ENCODE peak calls at places on chromosomes 12 and 14, in eight cellular contexts. One of them, this sample, is unnamed.

GRCh38 chr14:99055019-99055418 is 217.0 kb downstream of the BCL11B start:
- DNase-seq in Peyer's patch: no peak
- DNase-seq in stomach: no peak
- DNase-seq in uterus: no peak
- DNase-seq in ovary: no peak
- DNase-seq in heart left ventricle: no peak
- DNase-seq in A549: no peak
- DNase-seq in IMR-90: no peak
- DNase-seq in this sample: no peak

GRCh38 chr12:1880876-1881275 is 37.6 kb downstream of the CACNA2D4 start:
- DNase-seq in stomach: no peak
- DNase-seq in heart left ventricle: no peak
- DNase-seq in A549: no peak
- DNase-seq in uterus: no peak
- DNase-seq in IMR-90: no peak
- DNase-seq in ovary: no peak
- DNase-seq in Peyer's patch: no peak
- DNase-seq in this sample: no peak

GRCh38 chr14:85528080-85528881 is 1.7 kb upstream of the FLRT2 start:
- DNase-seq in stomach: peak
- DNase-seq in A549: peak
- DNase-seq in ovary: peak
- DNase-seq in Peyer's patch: no peak
- DNase-seq in IMR-90: peak
- DNase-seq in uterus: no peak
- DNase-seq in heart left ventricle: peak
- DNase-seq in this sample: no peak

GRCh38 chr12:12872934-12873275 is 18.5 kb upstream of the GPRC5A start:
- DNase-seq in IMR-90: peak
- DNase-seq in A549: no peak
- DNase-seq in stomach: no peak
- DNase-seq in heart left ventricle: no peak
- DNase-seq in ovary: no peak
- DNase-seq in Peyer's patch: no peak
- DNase-seq in uterus: no peak
- DNase-seq in this sample: no peak

GRCh38 chr14:74569826-74570591 is 42.0 kb downstream of the LTBP2 start:
- DNase-seq in heart left ventricle: no peak
- DNase-seq in A549: no peak
- DNase-seq in IMR-90: peak
- DNase-seq in ovary: no peak
- DNase-seq in Peyer's patch: peak
- DNase-seq in uterus: no peak
- DNase-seq in stomach: no peak
- DNase-seq in this sample: no peak

GRCh38 chr12:57211791-57212700 is 4.5 kb upstream of the NXPH4 start:
- DNase-seq in uterus: no peak
- DNase-seq in Peyer's patch: no peak
- DNase-seq in IMR-90: no peak
- DNase-seq in ovary: no peak
- DNase-seq in heart left ventricle: no peak
- DNase-seq in A549: no peak
- DNase-seq in stomach: no peak
- DNase-seq in this sample: no peak

GRCh38 chr14:35669782-35670181 is 135.8 kb downstream of the INSM2 start:
- DNase-seq in Peyer's patch: no peak
- DNase-seq in A549: peak
- DNase-seq in heart left ventricle: no peak
- DNase-seq in stomach: no peak
- DNase-seq in IMR-90: peak
- DNase-seq in ovary: no peak
- DNase-seq in uterus: no peak
- DNase-seq in this sample: no peak

GRCh38 chr14:24436355-24437019 is 6.1 kb downstream of the SDR39U1 start:
- DNase-seq in uterus: no peak
- DNase-seq in stomach: no peak
- DNase-seq in Peyer's patch: no peak
- DNase-seq in A549: peak
- DNase-seq in ovary: peak
- DNase-seq in IMR-90: peak
- DNase-seq in heart left ventricle: no peak
- DNase-seq in this sample: no peak

GRCh38 chr14:85601246-85601645 is 71.3 kb downstream of the FLRT2 start:
- DNase-seq in Peyer's patch: no peak
- DNase-seq in uterus: no peak
- DNase-seq in A549: no peak
- DNase-seq in ovary: no peak
- DNase-seq in IMR-90: no peak
- DNase-seq in stomach: no peak
- DNase-seq in heart left ventricle: no peak
- DNase-seq in this sample: no peak

GRCh38 chr12:21801522-21802288 is 27.2 kb upstream of the KCNJ8 start:
- DNase-seq in stomach: no peak
- DNase-seq in ovary: no peak
- DNase-seq in IMR-90: no peak
- DNase-seq in A549: no peak
- DNase-seq in Peyer's patch: no peak
- DNase-seq in heart left ventricle: no peak
- DNase-seq in uterus: no peak
- DNase-seq in this sample: no peak

GRCh38 chr14:66045572-66046021 is 440.6 kb upstream of the CCDC196 start:
- DNase-seq in IMR-90: no peak
- DNase-seq in ovary: no peak
- DNase-seq in A549: no peak
- DNase-seq in stomach: no peak
- DNase-seq in uterus: no peak
- DNase-seq in heart left ventricle: peak
- DNase-seq in Peyer's patch: no peak
- DNase-seq in this sample: no peak

GRCh38 chr14:100709252-100709955 is 17.3 kb upstream of the DLK1 start:
- DNase-seq in stomach: no peak
- DNase-seq in uterus: no peak
- DNase-seq in Peyer's patch: peak
- DNase-seq in A549: no peak
- DNase-seq in heart left ventricle: peak
- DNase-seq in IMR-90: peak
- DNase-seq in ovary: peak
- DNase-seq in this sample: no peak

GRCh38 chr12:120571299-120571698 is 9.9 kb downstream of the POP5 start:
- DNase-seq in IMR-90: peak
- DNase-seq in stomach: no peak
- DNase-seq in uterus: no peak
- DNase-seq in heart left ventricle: no peak
- DNase-seq in Peyer's patch: no peak
- DNase-seq in A549: no peak
- DNase-seq in ovary: no peak
- DNase-seq in this sample: no peak

GRCh38 chr14:68815288-68816182 is 22.7 kb upstream of the ZFP36L1 start:
- DNase-seq in A549: no peak
- DNase-seq in IMR-90: no peak
- DNase-seq in stomach: no peak
- DNase-seq in ovary: no peak
- DNase-seq in heart left ventricle: no peak
- DNase-seq in uterus: no peak
- DNase-seq in Peyer's patch: no peak
- DNase-seq in this sample: peak

GRCh38 chr14:68814376-68815287 is 21.8 kb upstream of the ZFP36L1 start:
- DNase-seq in uterus: peak
- DNase-seq in IMR-90: peak
- DNase-seq in heart left ventricle: no peak
- DNase-seq in A549: peak
- DNase-seq in stomach: no peak
- DNase-seq in Peyer's patch: peak
- DNase-seq in ovary: peak
- DNase-seq in this sample: peak

GRCh38 chr14:68817513-68818212 is 24.8 kb upstream of the ZFP36L1 start:
- DNase-seq in stomach: no peak
- DNase-seq in uterus: peak
- DNase-seq in Peyer's patch: no peak
- DNase-seq in A549: no peak
- DNase-seq in heart left ventricle: no peak
- DNase-seq in IMR-90: no peak
- DNase-seq in ovary: no peak
- DNase-seq in this sample: no peak

GRCh38 chr14:68816943-68817430 is 24.1 kb upstream of the ZFP36L1 start:
- DNase-seq in uterus: peak
- DNase-seq in Peyer's patch: no peak
- DNase-seq in IMR-90: no peak
- DNase-seq in stomach: no peak
- DNase-seq in ovary: no peak
- DNase-seq in heart left ventricle: no peak
- DNase-seq in A549: no peak
- DNase-seq in this sample: no peak

GRCh38 chr14:68816183-68816942 is 23.5 kb upstream of the ZFP36L1 start:
- DNase-seq in Peyer's patch: peak
- DNase-seq in IMR-90: peak
- DNase-seq in ovary: peak
- DNase-seq in A549: peak
- DNase-seq in stomach: peak
- DNase-seq in uterus: peak
- DNase-seq in heart left ventricle: peak
- DNase-seq in this sample: peak
- TF ChIP-seq POLR2A in Peyer's patch: peak
- TF ChIP-seq POLR2A in IMR-90: peak
- TF ChIP-seq POLR2A in ovary: peak
- TF ChIP-seq POLR2A in A549: peak
- TF ChIP-seq POLR2A in stomach: no peak
- TF ChIP-seq POLR2A in uterus: peak
- TF ChIP-seq POLR2A in heart left ventricle: no peak
- TF ChIP-seq POLR2A in this sample: peak

GRCh38 chr12:53380797-53381738 is 1.1 kb downstream of the SP1 start:
- DNase-seq in ovary: peak
- DNase-seq in stomach: no peak
- DNase-seq in A549: no peak
- DNase-seq in IMR-90: peak
- DNase-seq in uterus: no peak
- DNase-seq in heart left ventricle: peak
- DNase-seq in Peyer's patch: peak
- DNase-seq in this sample: no peak

GRCh38 chr12:53383258-53383657 is 3.3 kb downstream of the SP1 start:
- DNase-seq in ovary: no peak
- DNase-seq in Peyer's patch: no peak
- DNase-seq in IMR-90: no peak
- DNase-seq in uterus: no peak
- DNase-seq in heart left ventricle: no peak
- DNase-seq in A549: no peak
- DNase-seq in stomach: no peak
- DNase-seq in this sample: no peak

GRCh38 chr12:53379389-53380103 is 430 bp upstream of the SP1 start:
- DNase-seq in stomach: peak
- DNase-seq in IMR-90: peak
- DNase-seq in ovary: peak
- DNase-seq in Peyer's patch: peak
- DNase-seq in heart left ventricle: peak
- DNase-seq in uterus: peak
- DNase-seq in A549: peak
- DNase-seq in this sample: peak

GRCh38 chr12:53380104-53380796 is at the start of gene SP1:
- DNase-seq in IMR-90: peak
- DNase-seq in ovary: peak
- DNase-seq in stomach: peak
- DNase-seq in A549: peak
- DNase-seq in heart left ventricle: peak
- DNase-seq in Peyer's patch: peak
- DNase-seq in uterus: peak
- DNase-seq in this sample: peak

DNA sequence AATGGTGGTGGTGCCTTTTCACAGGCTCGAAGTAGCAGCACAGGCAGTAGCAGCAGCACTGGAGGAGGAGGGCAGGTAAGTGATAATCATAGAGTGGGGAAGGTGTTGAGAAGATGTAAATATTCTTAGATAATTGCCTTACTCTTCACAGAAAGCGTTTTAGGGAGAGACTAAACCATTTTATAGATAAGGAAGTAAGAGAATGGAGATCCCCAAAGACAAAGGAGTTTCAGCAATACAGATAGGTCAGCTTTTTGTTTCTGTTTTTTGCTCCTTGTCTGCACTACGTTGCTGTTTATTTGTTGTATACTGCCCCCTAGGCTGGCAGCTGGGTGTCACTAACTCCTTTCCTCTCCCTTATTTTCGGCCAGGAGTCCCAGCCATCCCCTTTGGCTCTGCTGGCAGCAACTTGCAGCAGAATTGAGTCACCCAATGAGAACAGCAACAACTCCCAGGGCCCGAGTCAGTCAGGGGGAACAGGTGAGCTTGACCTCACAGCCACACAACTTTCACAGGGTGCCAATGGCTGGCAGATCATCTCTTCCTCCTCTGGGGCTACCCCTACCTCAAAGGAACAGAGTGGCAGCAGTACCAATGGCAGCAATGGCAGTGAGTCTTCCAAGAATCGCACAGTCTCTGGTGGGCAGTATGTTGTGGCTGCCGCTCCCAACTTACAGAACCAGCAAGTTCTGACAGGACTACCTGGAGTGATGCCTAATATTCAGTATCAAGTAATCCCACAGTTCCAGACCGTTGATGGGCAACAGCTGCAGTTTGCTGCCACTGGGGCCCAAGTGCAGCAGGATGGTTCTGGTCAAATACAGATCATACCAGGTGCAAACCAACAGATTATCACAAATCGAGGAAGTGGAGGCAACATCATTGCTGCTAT is 2.0 kb downstream of the SP1 start:
- DNase-seq in IMR-90: peak
- DNase-seq in heart left ventricle: peak
- DNase-seq in A549: peak
- DNase-seq in Peyer's patch: peak
- DNase-seq in ovary: no peak
- DNase-seq in stomach: peak
- DNase-seq in uterus: peak
- DNase-seq in this sample: no peak
- TF ChIP-seq POLR2A in IMR-90: no peak
- TF ChIP-seq POLR2A in heart left ventricle: no peak
- TF ChIP-seq POLR2A in A549: no peak
- TF ChIP-seq POLR2A in Peyer's patch: no peak
- TF ChIP-seq POLR2A in ovary: no peak
- TF ChIP-seq POLR2A in stomach: no peak
- TF ChIP-seq POLR2A in uterus: no peak
- TF ChIP-seq POLR2A in this sample: no peak

DNA sequence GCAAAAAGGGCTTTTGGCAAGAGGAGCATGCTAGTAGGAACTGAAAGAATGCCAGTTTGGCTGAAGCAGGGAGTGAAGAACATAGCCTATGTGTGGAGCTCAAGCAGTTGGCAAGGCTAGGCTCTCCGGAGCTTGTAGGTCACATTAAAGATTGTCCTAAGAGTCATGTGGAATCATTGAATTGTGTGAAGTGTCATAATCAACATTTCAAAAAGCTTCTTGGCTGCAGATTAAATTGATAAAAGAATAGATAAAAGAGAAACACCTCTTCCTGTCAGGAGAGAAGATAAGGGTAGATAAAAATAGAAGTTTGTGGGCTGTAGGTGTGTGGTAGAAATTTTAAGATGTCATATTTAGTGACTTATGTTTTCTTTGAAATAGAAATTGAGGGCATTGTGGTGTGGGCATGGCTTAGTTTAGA is 36.1 kb downstream of the CPSF6 start:
- DNase-seq in uterus: no peak
- DNase-seq in heart left ventricle: no peak
- DNase-seq in ovary: no peak
- DNase-seq in A549: no peak
- DNase-seq in IMR-90: no peak
- DNase-seq in Peyer's patch: no peak
- DNase-seq in stomach: no peak
- DNase-seq in this sample: no peak
- TF ChIP-seq POLR2A in uterus: no peak
- TF ChIP-seq POLR2A in heart left ventricle: no peak
- TF ChIP-seq POLR2A in ovary: no peak
- TF ChIP-seq POLR2A in A549: no peak
- TF ChIP-seq POLR2A in IMR-90: no peak
- TF ChIP-seq POLR2A in Peyer's patch: no peak
- TF ChIP-seq POLR2A in stomach: no peak
- TF ChIP-seq POLR2A in this sample: no peak

GRCh38 chr12:42144424-42145196 is at the start of gene GXYLT1:
- DNase-seq in ovary: peak
- DNase-seq in uterus: peak
- DNase-seq in IMR-90: peak
- DNase-seq in heart left ventricle: peak
- DNase-seq in Peyer's patch: peak
- DNase-seq in A549: peak
- DNase-seq in stomach: peak
- DNase-seq in this sample: peak
- TF ChIP-seq POLR2A in ovary: peak
- TF ChIP-seq POLR2A in uterus: peak
- TF ChIP-seq POLR2A in IMR-90: peak
- TF ChIP-seq POLR2A in heart left ventricle: no peak
- TF ChIP-seq POLR2A in Peyer's patch: peak
- TF ChIP-seq POLR2A in A549: peak
- TF ChIP-seq POLR2A in stomach: no peak
- TF ChIP-seq POLR2A in this sample: peak